ENCODE peak calls at places on chromosomes 2 and 18, in ten cellular contexts. One of them, this sample, is unnamed.

GRCh38 chr18:6821346-6821745 is 91.8 kb downstream of the ARHGAP28 start:
- DNase-seq in stomach: no peak
- DNase-seq in transverse colon: no peak
- DNase-seq in GM23338: no peak
- DNase-seq in brain microvascular endothelial cell: no peak
- DNase-seq in esophagus squamous epithelium: no peak
- DNase-seq in mucosa of descending colon: no peak
- DNase-seq in esophagus muscularis mucosa: no peak
- DNase-seq in AG04450: no peak
- DNase-seq in tibial artery: no peak
- DNase-seq in this sample: no peak

GRCh38 chr2:66587216-66587615 is 152.3 kb downstream of the MEIS1 start:
- DNase-seq in stomach: peak
- DNase-seq in transverse colon: no peak
- DNase-seq in GM23338: peak
- DNase-seq in brain microvascular endothelial cell: no peak
- DNase-seq in esophagus squamous epithelium: no peak
- DNase-seq in mucosa of descending colon: peak
- DNase-seq in esophagus muscularis mucosa: no peak
- DNase-seq in AG04450: no peak
- DNase-seq in tibial artery: no peak
- DNase-seq in this sample: no peak

GRCh38 chr2:241701155-241701404 is 759 bp upstream of the ING5 start:
- DNase-seq in stomach: no peak
- DNase-seq in transverse colon: no peak
- DNase-seq in GM23338: no peak
- DNase-seq in brain microvascular endothelial cell: peak
- DNase-seq in esophagus squamous epithelium: peak
- DNase-seq in mucosa of descending colon: no peak
- DNase-seq in esophagus muscularis mucosa: no peak
- DNase-seq in AG04450: peak
- DNase-seq in tibial artery: no peak
- DNase-seq in this sample: no peak

GRCh38 chr18:27473359-27473758 is 288.3 kb upstream of the CHST9 start:
- DNase-seq in stomach: no peak
- DNase-seq in transverse colon: no peak
- DNase-seq in GM23338: no peak
- DNase-seq in brain microvascular endothelial cell: no peak
- DNase-seq in esophagus squamous epithelium: no peak
- DNase-seq in mucosa of descending colon: no peak
- DNase-seq in esophagus muscularis mucosa: no peak
- DNase-seq in AG04450: no peak
- DNase-seq in tibial artery: no peak
- DNase-seq in this sample: peak

GRCh38 chr2:1781291-1782080 is 37.2 kb upstream of the PXDN start:
- DNase-seq in stomach: peak
- DNase-seq in transverse colon: no peak
- DNase-seq in GM23338: no peak
- DNase-seq in brain microvascular endothelial cell: peak
- DNase-seq in esophagus squamous epithelium: no peak
- DNase-seq in mucosa of descending colon: no peak
- DNase-seq in esophagus muscularis mucosa: no peak
- DNase-seq in AG04450: no peak
- DNase-seq in tibial artery: peak
- DNase-seq in this sample: no peak

GRCh38 chr2:212536385-212537310 is 2.0 kb downstream of the ERBB4 start:
- DNase-seq in stomach: no peak
- DNase-seq in transverse colon: no peak
- DNase-seq in GM23338: peak
- DNase-seq in brain microvascular endothelial cell: no peak
- DNase-seq in esophagus squamous epithelium: no peak
- DNase-seq in mucosa of descending colon: peak
- DNase-seq in esophagus muscularis mucosa: no peak
- DNase-seq in AG04450: no peak
- DNase-seq in tibial artery: peak
- DNase-seq in this sample: no peak

GRCh38 chr2:81495556-81495955 is 1191.0 kb upstream of the LRRTM1 start:
- DNase-seq in stomach: no peak
- DNase-seq in transverse colon: no peak
- DNase-seq in GM23338: no peak
- DNase-seq in brain microvascular endothelial cell: no peak
- DNase-seq in esophagus squamous epithelium: no peak
- DNase-seq in mucosa of descending colon: no peak
- DNase-seq in esophagus muscularis mucosa: no peak
- DNase-seq in AG04450: no peak
- DNase-seq in tibial artery: no peak
- DNase-seq in this sample: no peak

GRCh38 chr2:7847321-7847720 is 834.5 kb upstream of the ID2 start:
- DNase-seq in stomach: no peak
- DNase-seq in transverse colon: no peak
- DNase-seq in GM23338: no peak
- DNase-seq in brain microvascular endothelial cell: no peak
- DNase-seq in esophagus squamous epithelium: no peak
- DNase-seq in mucosa of descending colon: no peak
- DNase-seq in esophagus muscularis mucosa: peak
- DNase-seq in AG04450: no peak
- DNase-seq in tibial artery: no peak
- DNase-seq in this sample: no peak

GRCh38 chr18:46393230-46393629 is 263.8 kb downstream of the LOXHD1 start:
- DNase-seq in stomach: no peak
- DNase-seq in transverse colon: no peak
- DNase-seq in GM23338: peak
- DNase-seq in brain microvascular endothelial cell: no peak
- DNase-seq in esophagus squamous epithelium: no peak
- DNase-seq in mucosa of descending colon: no peak
- DNase-seq in esophagus muscularis mucosa: no peak
- DNase-seq in AG04450: no peak
- DNase-seq in tibial artery: no peak
- DNase-seq in this sample: no peak

GRCh38 chr2:140392824-140393223 is 1612.6 kb upstream of the NXPH2 start:
- DNase-seq in stomach: no peak
- DNase-seq in transverse colon: no peak
- DNase-seq in GM23338: no peak
- DNase-seq in brain microvascular endothelial cell: peak
- DNase-seq in esophagus squamous epithelium: no peak
- DNase-seq in mucosa of descending colon: no peak
- DNase-seq in esophagus muscularis mucosa: no peak
- DNase-seq in AG04450: no peak
- DNase-seq in tibial artery: no peak
- DNase-seq in this sample: no peak

GRCh38 chr2:70124983-70125480 is 37.8 kb downstream of the PCBP1 start:
- DNase-seq in stomach: peak
- DNase-seq in transverse colon: peak
- DNase-seq in GM23338: peak
- DNase-seq in brain microvascular endothelial cell: no peak
- DNase-seq in esophagus squamous epithelium: no peak
- DNase-seq in mucosa of descending colon: peak
- DNase-seq in esophagus muscularis mucosa: peak
- DNase-seq in AG04450: no peak
- DNase-seq in tibial artery: peak
- DNase-seq in this sample: no peak

GRCh38 chr2:70125498-70125898 is 38.2 kb downstream of the PCBP1 start:
- DNase-seq in stomach: no peak
- DNase-seq in transverse colon: no peak
- DNase-seq in GM23338: no peak
- DNase-seq in brain microvascular endothelial cell: no peak
- DNase-seq in esophagus squamous epithelium: no peak
- DNase-seq in mucosa of descending colon: no peak
- DNase-seq in esophagus muscularis mucosa: no peak
- DNase-seq in AG04450: no peak
- DNase-seq in tibial artery: no peak
- DNase-seq in this sample: no peak

GRCh38 chr2:70122470-70122869 is 35.2 kb downstream of the PCBP1 start:
- DNase-seq in stomach: no peak
- DNase-seq in transverse colon: no peak
- DNase-seq in GM23338: no peak
- DNase-seq in brain microvascular endothelial cell: no peak
- DNase-seq in esophagus squamous epithelium: no peak
- DNase-seq in mucosa of descending colon: no peak
- DNase-seq in esophagus muscularis mucosa: no peak
- DNase-seq in AG04450: no peak
- DNase-seq in tibial artery: no peak
- DNase-seq in this sample: no peak

GRCh38 chr2:70123051-70123828 is 36.0 kb downstream of the PCBP1 start:
- DNase-seq in stomach: peak
- DNase-seq in transverse colon: peak
- DNase-seq in GM23338: peak
- DNase-seq in brain microvascular endothelial cell: no peak
- DNase-seq in esophagus squamous epithelium: no peak
- DNase-seq in mucosa of descending colon: peak
- DNase-seq in esophagus muscularis mucosa: no peak
- DNase-seq in AG04450: no peak
- DNase-seq in tibial artery: peak
- DNase-seq in this sample: no peak

GRCh38 chr2:70123829-70124117 is 36.5 kb downstream of the PCBP1 start:
- DNase-seq in stomach: no peak
- DNase-seq in transverse colon: no peak
- DNase-seq in GM23338: no peak
- DNase-seq in brain microvascular endothelial cell: no peak
- DNase-seq in esophagus squamous epithelium: no peak
- DNase-seq in mucosa of descending colon: no peak
- DNase-seq in esophagus muscularis mucosa: no peak
- DNase-seq in AG04450: no peak
- DNase-seq in tibial artery: no peak
- DNase-seq in this sample: no peak
- TF ChIP-seq CTCF in stomach: no peak
- TF ChIP-seq CTCF in transverse colon: no peak
- TF ChIP-seq CTCF in GM23338: no peak
- TF ChIP-seq CTCF in brain microvascular endothelial cell: no peak
- TF ChIP-seq CTCF in esophagus squamous epithelium: no peak
- TF ChIP-seq CTCF in mucosa of descending colon: no peak
- TF ChIP-seq CTCF in esophagus muscularis mucosa: no peak
- TF ChIP-seq CTCF in AG04450: no peak
- TF ChIP-seq CTCF in tibial artery: no peak
- TF ChIP-seq CTCF in this sample: no peak

GRCh38 chr2:215437614-215438013 is 1.7 kb upstream of the FN1 start:
- DNase-seq in stomach: no peak
- DNase-seq in transverse colon: no peak
- DNase-seq in GM23338: no peak
- DNase-seq in brain microvascular endothelial cell: no peak
- DNase-seq in esophagus squamous epithelium: no peak
- DNase-seq in mucosa of descending colon: no peak
- DNase-seq in esophagus muscularis mucosa: no peak
- DNase-seq in AG04450: no peak
- DNase-seq in tibial artery: no peak
- DNase-seq in this sample: no peak
- H3K4me3 ChIP-seq in stomach: no peak
- H3K4me3 ChIP-seq in transverse colon: no peak
- H3K4me3 ChIP-seq in GM23338: peak
- H3K4me3 ChIP-seq in brain microvascular endothelial cell: peak
- H3K4me3 ChIP-seq in esophagus squamous epithelium: no peak
- H3K4me3 ChIP-seq in mucosa of descending colon: no peak
- H3K4me3 ChIP-seq in esophagus muscularis mucosa: peak
- H3K4me3 ChIP-seq in AG04450: peak
- H3K4me3 ChIP-seq in tibial artery: peak
- H3K4me3 ChIP-seq in this sample: peak

GRCh38 chr2:239724194-239724849 is 300.8 kb downstream of the NDUFA10 start:
- DNase-seq in stomach: peak
- DNase-seq in transverse colon: peak
- DNase-seq in GM23338: no peak
- DNase-seq in brain microvascular endothelial cell: no peak
- DNase-seq in esophagus squamous epithelium: no peak
- DNase-seq in mucosa of descending colon: no peak
- DNase-seq in esophagus muscularis mucosa: no peak
- DNase-seq in AG04450: no peak
- DNase-seq in tibial artery: peak
- DNase-seq in this sample: no peak

GRCh38 chr2:239723486-239724193 is 301.5 kb downstream of the NDUFA10 start:
- DNase-seq in stomach: peak
- DNase-seq in transverse colon: no peak
- DNase-seq in GM23338: no peak
- DNase-seq in brain microvascular endothelial cell: no peak
- DNase-seq in esophagus squamous epithelium: no peak
- DNase-seq in mucosa of descending colon: no peak
- DNase-seq in esophagus muscularis mucosa: no peak
- DNase-seq in AG04450: no peak
- DNase-seq in tibial artery: peak
- DNase-seq in this sample: no peak

GRCh38 chr2:239725551-239725890 is 299.6 kb downstream of the NDUFA10 start:
- DNase-seq in stomach: no peak
- DNase-seq in transverse colon: peak
- DNase-seq in GM23338: no peak
- DNase-seq in brain microvascular endothelial cell: no peak
- DNase-seq in esophagus squamous epithelium: no peak
- DNase-seq in mucosa of descending colon: no peak
- DNase-seq in esophagus muscularis mucosa: no peak
- DNase-seq in AG04450: no peak
- DNase-seq in tibial artery: peak
- DNase-seq in this sample: no peak

GRCh38 chr2:239726091-239726591 is 299.0 kb downstream of the NDUFA10 start:
- DNase-seq in stomach: no peak
- DNase-seq in transverse colon: no peak
- DNase-seq in GM23338: no peak
- DNase-seq in brain microvascular endothelial cell: no peak
- DNase-seq in esophagus squamous epithelium: no peak
- DNase-seq in mucosa of descending colon: no peak
- DNase-seq in esophagus muscularis mucosa: no peak
- DNase-seq in AG04450: no peak
- DNase-seq in tibial artery: peak
- DNase-seq in this sample: no peak

GRCh38 chr2:239724851-239725550 is 300.1 kb downstream of the NDUFA10 start:
- DNase-seq in stomach: peak
- DNase-seq in transverse colon: peak
- DNase-seq in GM23338: no peak
- DNase-seq in brain microvascular endothelial cell: no peak
- DNase-seq in esophagus squamous epithelium: no peak
- DNase-seq in mucosa of descending colon: no peak
- DNase-seq in esophagus muscularis mucosa: no peak
- DNase-seq in AG04450: no peak
- DNase-seq in tibial artery: peak
- DNase-seq in this sample: no peak
- TF ChIP-seq CTCF in stomach: no peak
- TF ChIP-seq CTCF in transverse colon: no peak
- TF ChIP-seq CTCF in GM23338: no peak
- TF ChIP-seq CTCF in brain microvascular endothelial cell: no peak
- TF ChIP-seq CTCF in esophagus squamous epithelium: no peak
- TF ChIP-seq CTCF in mucosa of descending colon: no peak
- TF ChIP-seq CTCF in esophagus muscularis mucosa: no peak
- TF ChIP-seq CTCF in AG04450: no peak
- TF ChIP-seq CTCF in tibial artery: no peak
- TF ChIP-seq CTCF in this sample: no peak

DNA sequence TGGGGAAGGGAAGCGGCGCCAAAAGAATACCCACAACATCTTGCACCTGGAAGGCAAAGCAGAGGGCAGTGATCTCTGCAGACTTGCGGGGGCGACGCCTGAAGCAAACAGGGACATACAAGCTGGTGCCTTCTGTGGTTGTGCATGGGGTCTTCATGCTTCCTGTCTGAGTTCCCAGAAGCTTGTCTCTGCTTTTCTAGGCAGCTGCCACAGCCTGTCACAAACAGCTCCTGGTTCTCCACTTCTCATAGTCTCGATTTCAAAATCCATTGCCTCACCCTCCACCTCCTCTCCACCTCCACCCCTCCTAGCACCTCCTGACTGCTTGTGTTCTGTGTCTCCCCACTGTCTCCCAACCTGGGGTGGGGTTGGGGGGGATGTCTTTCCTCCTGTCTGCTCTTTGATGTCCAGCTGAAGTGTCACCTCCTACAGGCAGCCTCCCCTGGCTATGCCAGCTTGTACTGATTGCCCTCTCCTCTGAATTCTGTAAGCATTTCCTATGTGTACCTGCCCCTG is 1.7 kb upstream of the PROC start:
- DNase-seq in stomach: no peak
- DNase-seq in transverse colon: no peak
- DNase-seq in GM23338: no peak
- DNase-seq in brain microvascular endothelial cell: no peak
- DNase-seq in esophagus squamous epithelium: no peak
- DNase-seq in mucosa of descending colon: no peak
- DNase-seq in esophagus muscularis mucosa: no peak
- DNase-seq in AG04450: no peak
- DNase-seq in tibial artery: no peak
- DNase-seq in this sample: no peak
- H3K4me3 ChIP-seq in stomach: peak
- H3K4me3 ChIP-seq in transverse colon: peak
- H3K4me3 ChIP-seq in GM23338: peak
- H3K4me3 ChIP-seq in brain microvascular endothelial cell: peak
- H3K4me3 ChIP-seq in esophagus squamous epithelium: peak
- H3K4me3 ChIP-seq in mucosa of descending colon: no peak
- H3K4me3 ChIP-seq in esophagus muscularis mucosa: peak
- H3K4me3 ChIP-seq in AG04450: no peak
- H3K4me3 ChIP-seq in tibial artery: no peak
- H3K4me3 ChIP-seq in this sample: peak